ENCODE peak calls at places on chromosomes 4 and X, in nine cellular contexts. Q is vagina, L is PC-3, U is breast epithelium, K is tibial nerve, I is cardiac fibroblast, C is Peyer's patch, G is astrocyte of the cerebellum, H is MCF 10A. W is an unnamed sample.
A peak's percentile ranks its signal among the peaks of the same experiment; 100 is the strongest.

GRCh38 chr4:26899991-26900390 is 39.4 kb downstream of the STIM2 start:
- DNase-seq in Q (no peak), L (no peak), U (no peak), K (no peak), I (no peak), C (no peak), G (no peak), H (no peak), W (no peak)

GRCh38 chr4:120329386-120329785 is 262.7 kb upstream of the MAD2L1 start:
- DNase-seq in Q (no peak), L (no peak), U (no peak), K (no peak), I (no peak), C (no peak), G (no peak), H (no peak), W (no peak)

GRCh38 chr4:71130827-71131603 is 137.6 kb downstream of the DCK start:
- DNase-seq in Q (no peak), L (peak; percentile 61), U (no peak), K (no peak), I (peak; percentile 76), C (no peak), G (no peak), H (peak; percentile 34), W (no peak)

GRCh38 chrX:24498975-24499374 is 33.9 kb downstream of the PDK3 start:
- DNase-seq in Q (no peak), L (peak; percentile 55), U (no peak), K (no peak), I (peak; percentile 19), C (no peak), G (no peak), H (peak; percentile 43), W (no peak)

GRCh38 chrX:55489315-55490009 is at the start of gene USP51:
- DNase-seq in Q (peak; percentile 89), L (no peak), U (no peak), K (peak; percentile 18), I (peak; percentile 8), C (peak; percentile 62), G (no peak), H (no peak), W (peak; percentile 20)

GRCh38 chr4:102543529-102543928 is 42.4 kb downstream of the NFKB1 start:
- DNase-seq in Q (no peak), L (no peak), U (no peak), K (no peak), I (no peak), C (no peak), G (no peak), H (no peak), W (no peak)

GRCh38 chrX:13090261-13091110 is 46.1 kb upstream of the FAM9C start:
- DNase-seq in Q (no peak), L (no peak), U (no peak), K (no peak), I (no peak), C (no peak), G (no peak), H (no peak), W (no peak)

GRCh38 chr4:85889314-85889713 is 414.4 kb downstream of the ARHGAP24 start:
- DNase-seq in Q (no peak), L (no peak), U (no peak), K (no peak), I (no peak), C (no peak), G (no peak), H (no peak), W (no peak)

GRCh38 chr4:185470503-185471195 is 884 bp downstream of the CCDC110 start:
- DNase-seq in Q (no peak), L (peak; percentile 42), U (peak; percentile 71), K (peak; percentile 43), I (peak; percentile 29), C (peak; percentile 84), G (no peak), H (no peak), W (peak; percentile 47)

DNA sequence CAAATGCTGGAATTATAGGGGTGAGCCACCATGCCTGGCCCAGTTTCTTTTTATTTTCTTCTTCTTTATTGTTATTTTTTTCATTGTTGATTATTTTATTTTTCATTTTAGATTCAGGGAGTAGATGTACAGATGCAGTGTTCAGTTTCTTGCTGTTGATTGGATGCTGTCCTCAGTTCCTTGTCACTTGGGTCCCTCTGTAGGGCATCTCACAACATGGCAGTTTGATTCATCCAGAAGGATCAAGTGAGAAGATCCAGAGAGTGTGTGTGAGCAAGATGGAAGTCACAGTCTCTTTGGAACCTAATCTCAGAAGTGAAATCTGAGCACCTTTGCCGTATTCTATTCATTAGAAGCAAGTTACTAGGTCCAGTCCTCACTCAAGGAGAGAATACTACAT is 20.9 kb downstream of the HMGB3 start:
- DNase-seq in Q (no peak), L (no peak), U (no peak), K (no peak), I (peak; percentile 14), C (no peak), G (no peak), H (peak; percentile 22), W (no peak)
- TF ChIP-seq CTCF in Q (no peak), L (peak; percentile 38), U (no peak), K (no peak), I (no peak), C (peak; percentile 37), G (no peak), H (no peak), W (no peak)

DNA sequence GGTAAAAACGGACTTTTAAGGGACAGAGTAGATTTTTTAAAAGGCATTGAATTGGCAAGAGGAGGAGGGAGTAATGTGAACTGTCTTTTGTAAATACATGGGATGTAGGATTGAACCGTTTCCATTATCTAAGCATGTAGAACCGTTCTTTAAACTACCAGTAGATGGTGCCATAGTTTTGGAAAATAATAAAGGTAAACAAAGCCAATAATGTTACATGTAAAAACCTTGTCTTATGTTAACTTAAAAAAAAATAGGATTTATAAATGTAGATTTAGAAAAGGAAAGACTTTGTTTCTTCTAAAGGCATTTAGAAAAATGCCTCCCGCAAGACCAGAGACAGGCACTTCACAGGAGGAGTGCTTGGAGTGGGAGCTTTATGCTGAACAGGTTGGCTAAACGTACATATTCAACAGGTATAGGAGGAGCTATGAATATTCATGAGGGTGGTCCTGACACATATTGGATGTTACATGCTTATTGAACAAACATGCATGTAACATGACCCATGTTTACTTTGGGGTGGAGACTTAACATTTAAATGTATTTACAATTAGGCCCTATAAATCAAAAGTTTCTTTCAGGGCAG is 45.5 kb upstream of the FAM241A start:
- DNase-seq in Q (no peak), L (peak; percentile 71), U (no peak), K (no peak), I (peak; percentile 80), C (no peak), G (peak; percentile 62), H (peak; percentile 66), W (no peak)
- TF ChIP-seq CTCF in Q (peak; percentile 51), L (peak; percentile 77), U (peak; percentile 65), K (peak; percentile 49), I (peak; percentile 50), C (peak; percentile 81), G (peak; percentile 26), H (peak; percentile 64), W (peak; percentile 52)

DNA sequence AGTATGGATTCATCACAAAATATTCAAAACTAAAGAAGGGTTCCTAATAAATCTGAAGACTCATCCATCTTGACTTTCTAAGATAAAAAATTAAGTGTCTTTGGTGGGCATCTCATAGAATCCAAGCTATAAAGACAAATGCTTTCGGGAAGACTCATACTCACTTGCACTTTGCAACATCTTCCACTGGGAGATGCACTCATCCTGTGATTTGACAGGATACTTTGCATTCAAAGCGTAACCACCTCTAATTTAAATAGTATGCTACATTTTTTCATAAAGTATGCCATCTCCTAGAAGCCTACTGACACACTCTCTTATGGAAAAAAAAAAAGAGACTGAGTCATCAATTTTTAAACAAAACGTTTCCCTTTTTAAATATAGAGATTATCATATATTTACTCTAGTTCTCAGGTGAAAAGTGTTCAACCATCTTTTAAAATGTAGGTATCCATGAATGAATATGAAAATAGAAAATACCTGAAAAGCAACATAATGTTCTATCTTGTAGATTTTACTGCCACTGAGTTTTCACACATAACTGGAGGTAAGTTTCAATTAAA is 119.6 kb downstream of the KLHL13 start:
- DNase-seq in Q (no peak), L (peak; percentile 65), U (no peak), K (no peak), I (peak; percentile 8), C (no peak), G (no peak), H (peak; percentile 59), W (no peak)
- TF ChIP-seq CTCF in Q (peak; percentile 10), L (peak; percentile 80), U (peak; percentile 22), K (no peak), I (no peak), C (peak; percentile 56), G (peak; percentile 55), H (peak; percentile 54), W (no peak)

GRCh38 chr4:14908635-14909034 is 93.6 kb upstream of the CPEB2 start:
- DNase-seq in Q (no peak), L (peak; percentile 75), U (no peak), K (no peak), I (peak; percentile 8), C (no peak), G (peak; percentile 29), H (peak; percentile 51), W (no peak)
- TF ChIP-seq CTCF in Q (no peak), L (no peak), U (no peak), K (no peak), I (no peak), C (no peak), G (no peak), H (no peak), W (no peak)

GRCh38 chr4:92735025-92735665 is 431.4 kb downstream of the GRID2 start:
- DNase-seq in Q (no peak), L (no peak), U (no peak), K (no peak), I (no peak), C (no peak), G (no peak), H (no peak), W (no peak)
- TF ChIP-seq CTCF in Q (no peak), L (peak; percentile 43), U (no peak), K (no peak), I (no peak), C (no peak), G (peak; percentile 7), H (no peak), W (no peak)

DNA sequence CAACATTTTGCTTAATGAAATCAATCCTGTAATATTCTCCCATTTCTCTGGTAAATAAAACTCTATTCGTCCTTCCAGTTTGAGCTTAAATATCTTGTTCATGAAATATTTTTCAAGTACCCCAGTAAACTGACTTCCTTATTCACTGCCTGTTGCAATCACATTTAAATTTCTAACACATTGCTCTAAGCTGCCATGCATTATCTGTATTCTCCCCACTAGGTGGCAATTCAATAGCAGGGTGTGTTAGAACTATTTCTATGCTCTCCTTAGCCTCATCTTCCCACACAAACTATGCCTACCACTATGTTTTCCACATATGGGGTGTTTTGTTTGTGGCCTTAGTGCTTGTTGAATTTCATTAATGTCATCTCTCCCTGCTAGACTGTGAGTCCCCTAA is 377.1 kb upstream of the HS3ST1 start:
- DNase-seq in Q (no peak), L (peak; percentile 37), U (no peak), K (no peak), I (peak; percentile 54), C (no peak), G (peak; percentile 6), H (peak; percentile 61), W (no peak)
- TF ChIP-seq CTCF in Q (no peak), L (peak; percentile 61), U (no peak), K (peak; percentile 22), I (peak; percentile 60), C (peak; percentile 75), G (peak; percentile 55), H (peak; percentile 64), W (no peak)

GRCh38 chrX:115533485-115533884 is 27.5 kb upstream of the PLS3 start:
- DNase-seq in Q (no peak), L (no peak), U (no peak), K (no peak), I (peak; percentile 72), C (no peak), G (no peak), H (peak; percentile 5), W (no peak)
- TF ChIP-seq CTCF in Q (no peak), L (no peak), U (no peak), K (no peak), I (no peak), C (no peak), G (no peak), H (no peak), W (no peak)

W was measured in activated B cell treated with CpG ODN at 0.5 μM for 24 hours.